ENCODE peak calls at places on chromosomes 3 and 15, in six cellular contexts. One of them, this sample, is unnamed.
A peak's percentile ranks its signal among the peaks of the same experiment; 100 is the strongest.

GRCh38 chr3:140056047-140056446 is 121.1 kb downstream of the CLSTN2 start:
- DNase-seq in HCT116: no peak
- DNase-seq in A549: no peak
- DNase-seq in endothelial cell of umbilical vein: no peak
- DNase-seq in transverse colon: no peak
- DNase-seq in fibroblast of lung: no peak
- DNase-seq in this sample: no peak

GRCh38 chr3:85725809-85726208 is 767.0 kb downstream of the CADM2 start:
- DNase-seq in HCT116: no peak
- DNase-seq in A549: no peak
- DNase-seq in endothelial cell of umbilical vein: no peak
- DNase-seq in transverse colon: no peak
- DNase-seq in fibroblast of lung: peak; percentile 11
- DNase-seq in this sample: no peak

GRCh38 chr3:186511245-186511644 is 32.9 kb downstream of the CRYGS start:
- DNase-seq in HCT116: no peak
- DNase-seq in A549: no peak
- DNase-seq in endothelial cell of umbilical vein: no peak
- DNase-seq in transverse colon: no peak
- DNase-seq in fibroblast of lung: no peak
- DNase-seq in this sample: no peak

GRCh38 chr3:8619548-8619947 is 25.1 kb downstream of the SSUH2 start:
- DNase-seq in HCT116: no peak
- DNase-seq in A549: no peak
- DNase-seq in endothelial cell of umbilical vein: no peak
- DNase-seq in transverse colon: no peak
- DNase-seq in fibroblast of lung: peak; percentile 90
- DNase-seq in this sample: peak; percentile 50

GRCh38 chr3:55203486-55204010 is 275.7 kb upstream of the LRTM1 start:
- DNase-seq in HCT116: no peak
- DNase-seq in A549: no peak
- DNase-seq in endothelial cell of umbilical vein: no peak
- DNase-seq in transverse colon: no peak
- DNase-seq in fibroblast of lung: peak; percentile 84
- DNase-seq in this sample: no peak

GRCh38 chr3:18987862-18988447 is 160.4 kb upstream of the KCNH8 start:
- DNase-seq in HCT116: no peak
- DNase-seq in A549: no peak
- DNase-seq in endothelial cell of umbilical vein: no peak
- DNase-seq in transverse colon: no peak
- DNase-seq in fibroblast of lung: no peak
- DNase-seq in this sample: no peak

GRCh38 chr3:194102436-194102835 is 33.5 kb upstream of the HES1 start:
- DNase-seq in HCT116: no peak
- DNase-seq in A549: no peak
- DNase-seq in endothelial cell of umbilical vein: no peak
- DNase-seq in transverse colon: no peak
- DNase-seq in fibroblast of lung: no peak
- DNase-seq in this sample: no peak

GRCh38 chr3:124174463-124174862 is 182.5 kb upstream of the ROPN1 start:
- DNase-seq in HCT116: no peak
- DNase-seq in A549: no peak
- DNase-seq in endothelial cell of umbilical vein: no peak
- DNase-seq in transverse colon: no peak
- DNase-seq in fibroblast of lung: no peak
- DNase-seq in this sample: peak; percentile 18

GRCh38 chr15:40314723-40315276 is 7.1 kb upstream of the PLCB2 start:
- DNase-seq in HCT116: no peak
- DNase-seq in A549: no peak
- DNase-seq in endothelial cell of umbilical vein: peak; percentile 72
- DNase-seq in transverse colon: no peak
- DNase-seq in fibroblast of lung: peak; percentile 47
- DNase-seq in this sample: no peak

GRCh38 chr3:14513566-14514322 is 26.4 kb downstream of the GRIP2 start:
- DNase-seq in HCT116: no peak
- DNase-seq in A549: no peak
- DNase-seq in endothelial cell of umbilical vein: no peak
- DNase-seq in transverse colon: no peak
- DNase-seq in fibroblast of lung: no peak
- DNase-seq in this sample: no peak

GRCh38 chr3:172749201-172749965 is 1.1 kb upstream of the ECT2 start:
- DNase-seq in HCT116: peak; percentile 90
- DNase-seq in A549: peak; percentile 98
- DNase-seq in endothelial cell of umbilical vein: peak; percentile 84
- DNase-seq in transverse colon: no peak
- DNase-seq in fibroblast of lung: peak; percentile 98
- DNase-seq in this sample: peak; percentile 38

GRCh38 chr3:50503504-50503903 is at the start of gene CACNA2D2:
- DNase-seq in HCT116: peak; percentile 15
- DNase-seq in A549: peak; percentile 25
- DNase-seq in endothelial cell of umbilical vein: no peak
- DNase-seq in transverse colon: peak; percentile 63
- DNase-seq in fibroblast of lung: peak; percentile 27
- DNase-seq in this sample: peak; percentile 80

GRCh38 chr3:190165253-190165652 is 44.6 kb upstream of the P3H2 start:
- DNase-seq in HCT116: no peak
- DNase-seq in A549: no peak
- DNase-seq in endothelial cell of umbilical vein: no peak
- DNase-seq in transverse colon: no peak
- DNase-seq in fibroblast of lung: no peak
- DNase-seq in this sample: no peak

GRCh38 chr3:176767385-176767784 is 429.9 kb downstream of the TBL1XR1 start:
- DNase-seq in HCT116: peak; percentile 55
- DNase-seq in A549: peak; percentile 53
- DNase-seq in endothelial cell of umbilical vein: no peak
- DNase-seq in transverse colon: no peak
- DNase-seq in fibroblast of lung: peak; percentile 99
- DNase-seq in this sample: no peak

GRCh38 chr3:97817965-97818364 is 3.8 kb upstream of the CRYBG3 start:
- DNase-seq in HCT116: no peak
- DNase-seq in A549: no peak
- DNase-seq in endothelial cell of umbilical vein: no peak
- DNase-seq in transverse colon: no peak
- DNase-seq in fibroblast of lung: no peak
- DNase-seq in this sample: no peak

GRCh38 chr3:127408022-127408683 is 120.3 kb upstream of the PRR20G start:
- DNase-seq in HCT116: no peak
- DNase-seq in A549: no peak
- DNase-seq in endothelial cell of umbilical vein: no peak
- DNase-seq in transverse colon: no peak
- DNase-seq in fibroblast of lung: no peak
- DNase-seq in this sample: no peak

GRCh38 chr15:68276668-68277067 is 877 bp upstream of the FEM1B start:
- DNase-seq in HCT116: no peak
- DNase-seq in A549: no peak
- DNase-seq in endothelial cell of umbilical vein: no peak
- DNase-seq in transverse colon: no peak
- DNase-seq in fibroblast of lung: no peak
- DNase-seq in this sample: no peak

GRCh38 chr15:68274184-68274848 is 3.2 kb upstream of the FEM1B start:
- DNase-seq in HCT116: no peak
- DNase-seq in A549: no peak
- DNase-seq in endothelial cell of umbilical vein: no peak
- DNase-seq in transverse colon: no peak
- DNase-seq in fibroblast of lung: no peak
- DNase-seq in this sample: peak; percentile 38

GRCh38 chr15:68277131-68277604 is 377 bp upstream of the FEM1B start:
- DNase-seq in HCT116: no peak
- DNase-seq in A549: no peak
- DNase-seq in endothelial cell of umbilical vein: no peak
- DNase-seq in transverse colon: peak; percentile 46
- DNase-seq in fibroblast of lung: peak; percentile 65
- DNase-seq in this sample: peak; percentile 70

GRCh38 chr15:68272797-68273271 is 4.7 kb upstream of the FEM1B start:
- DNase-seq in HCT116: no peak
- DNase-seq in A549: peak; percentile 70
- DNase-seq in endothelial cell of umbilical vein: peak; percentile 41
- DNase-seq in transverse colon: no peak
- DNase-seq in fibroblast of lung: peak; percentile 89
- DNase-seq in this sample: no peak

GRCh38 chr15:68275165-68275746 is 2.3 kb upstream of the FEM1B start:
- DNase-seq in HCT116: no peak
- DNase-seq in A549: peak; percentile 68
- DNase-seq in endothelial cell of umbilical vein: no peak
- DNase-seq in transverse colon: no peak
- DNase-seq in fibroblast of lung: no peak
- DNase-seq in this sample: peak; percentile 30
- H3K4me1 ChIP-seq in HCT116: peaks cover 40% of the 10 kb centered on the region
- H3K4me1 ChIP-seq in A549: peaks cover 66% of the 10 kb centered on the region
- H3K4me1 ChIP-seq in endothelial cell of umbilical vein: peaks cover 32% of the 10 kb centered on the region
- H3K4me1 ChIP-seq in transverse colon: peaks cover 27% of the 10 kb centered on the region
- H3K4me1 ChIP-seq in fibroblast of lung: peaks cover 30% of the 10 kb centered on the region
- H3K4me1 ChIP-seq in this sample: peaks cover 29% of the 10 kb centered on the region

DNA sequence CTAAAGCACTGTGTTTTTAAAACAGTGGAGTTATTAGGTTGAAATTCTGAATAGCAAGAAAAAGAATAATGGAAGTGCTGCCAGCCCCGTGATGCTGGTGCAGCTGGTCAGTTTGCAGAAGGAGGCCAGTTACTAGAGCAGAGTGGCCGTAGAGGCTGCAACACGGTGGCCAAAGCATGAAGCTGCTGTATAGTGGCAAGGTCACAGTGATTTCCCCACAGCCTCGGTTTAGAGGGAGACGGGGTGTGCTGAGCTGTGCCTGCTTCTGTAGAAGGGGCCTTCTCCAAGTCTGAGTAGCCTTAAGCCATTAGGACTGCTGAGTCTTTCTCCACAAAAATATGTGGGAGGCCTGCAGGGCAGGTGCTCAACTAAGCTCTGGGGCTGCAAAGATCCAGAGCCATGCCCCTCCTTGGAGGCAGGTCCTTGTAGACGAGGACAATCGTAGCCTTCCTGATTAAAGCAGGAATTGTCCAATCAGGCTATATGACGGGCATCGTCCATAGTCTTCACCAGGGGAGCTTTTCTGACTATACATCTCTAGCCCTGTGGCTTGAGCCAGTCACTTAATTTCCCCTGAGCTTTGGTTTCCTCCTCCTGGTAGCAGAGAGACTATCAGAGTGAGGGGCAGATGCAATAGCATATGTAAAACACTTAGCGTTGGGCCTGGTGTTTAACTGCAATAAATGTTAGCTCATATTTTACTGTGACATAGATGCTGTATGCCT is 151.6 kb downstream of the PGPEP1L start:
- DNase-seq in HCT116: no peak
- DNase-seq in A549: peak; percentile 63
- DNase-seq in endothelial cell of umbilical vein: no peak
- DNase-seq in transverse colon: no peak
- DNase-seq in fibroblast of lung: no peak
- DNase-seq in this sample: no peak
- H3K27ac ChIP-seq in HCT116: no peak overlapping the region
- H3K27ac ChIP-seq in A549: peak overlapping the region; percentile 95
- H3K27ac ChIP-seq in endothelial cell of umbilical vein: no peak overlapping the region
- H3K27ac ChIP-seq in transverse colon: peak overlapping the region; percentile 94
- H3K27ac ChIP-seq in fibroblast of lung: peak overlapping the region; percentile 47
- H3K27ac ChIP-seq in this sample: no peak overlapping the region

GRCh38 chr3:82033186-82033585 is 271.7 kb upstream of the GBE1 start:
- DNase-seq in HCT116: no peak
- DNase-seq in A549: no peak
- DNase-seq in endothelial cell of umbilical vein: no peak
- DNase-seq in transverse colon: no peak
- DNase-seq in fibroblast of lung: no peak
- DNase-seq in this sample: no peak

GRCh38 chr3:82030932-82031331 is 269.5 kb upstream of the GBE1 start:
- DNase-seq in HCT116: no peak
- DNase-seq in A549: no peak
- DNase-seq in endothelial cell of umbilical vein: no peak
- DNase-seq in transverse colon: no peak
- DNase-seq in fibroblast of lung: no peak
- DNase-seq in this sample: no peak

DNA sequence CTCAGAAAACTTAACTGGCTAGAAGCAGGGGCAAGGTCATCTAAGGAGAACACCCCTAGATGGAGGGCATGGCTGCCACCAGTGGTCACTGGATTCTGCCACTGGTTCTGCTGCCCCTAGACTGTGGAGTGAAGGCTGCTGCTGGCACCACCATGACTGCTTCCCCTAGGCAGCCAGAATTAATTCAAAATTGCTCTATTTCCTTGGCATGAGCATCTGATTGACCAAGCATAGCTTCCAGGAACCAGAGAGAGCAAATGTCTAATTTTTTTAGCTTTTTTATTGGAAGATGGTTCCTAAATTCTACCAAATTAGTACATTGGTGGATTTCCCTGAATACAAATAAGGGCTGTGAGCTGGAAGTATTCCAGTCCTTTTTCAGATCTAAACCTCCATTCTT is 270.1 kb upstream of the GBE1 start:
- DNase-seq in HCT116: no peak
- DNase-seq in A549: no peak
- DNase-seq in endothelial cell of umbilical vein: no peak
- DNase-seq in transverse colon: no peak
- DNase-seq in fibroblast of lung: no peak
- DNase-seq in this sample: no peak
- H3K4me3 ChIP-seq in HCT116: no peak overlapping the region
- H3K4me3 ChIP-seq in A549: no peak overlapping the region
- H3K4me3 ChIP-seq in endothelial cell of umbilical vein: no peak overlapping the region
- H3K4me3 ChIP-seq in transverse colon: no peak overlapping the region
- H3K4me3 ChIP-seq in fibroblast of lung: no peak overlapping the region
- H3K4me3 ChIP-seq in this sample: no peak overlapping the region

GRCh38 chr3:107997666-107998065 is 93.2 kb downstream of the CD47 start:
- DNase-seq in HCT116: no peak
- DNase-seq in A549: no peak
- DNase-seq in endothelial cell of umbilical vein: no peak
- DNase-seq in transverse colon: no peak
- DNase-seq in fibroblast of lung: peak; percentile 54
- DNase-seq in this sample: no peak

GRCh38 chr3:107994954-107995715 is 95.7 kb downstream of the CD47 start:
- DNase-seq in HCT116: no peak
- DNase-seq in A549: no peak
- DNase-seq in endothelial cell of umbilical vein: no peak
- DNase-seq in transverse colon: no peak
- DNase-seq in fibroblast of lung: no peak
- DNase-seq in this sample: no peak

GRCh38 chr3:107994181-107994580 is 96.7 kb downstream of the CD47 start:
- DNase-seq in HCT116: no peak
- DNase-seq in A549: no peak
- DNase-seq in endothelial cell of umbilical vein: no peak
- DNase-seq in transverse colon: no peak
- DNase-seq in fibroblast of lung: no peak
- DNase-seq in this sample: no peak

GRCh38 chr3:108001457-108001856 is 89.4 kb downstream of the CD47 start:
- DNase-seq in HCT116: no peak
- DNase-seq in A549: peak; percentile 5
- DNase-seq in endothelial cell of umbilical vein: no peak
- DNase-seq in transverse colon: peak; percentile 67
- DNase-seq in fibroblast of lung: no peak
- DNase-seq in this sample: peak; percentile 80

DNA sequence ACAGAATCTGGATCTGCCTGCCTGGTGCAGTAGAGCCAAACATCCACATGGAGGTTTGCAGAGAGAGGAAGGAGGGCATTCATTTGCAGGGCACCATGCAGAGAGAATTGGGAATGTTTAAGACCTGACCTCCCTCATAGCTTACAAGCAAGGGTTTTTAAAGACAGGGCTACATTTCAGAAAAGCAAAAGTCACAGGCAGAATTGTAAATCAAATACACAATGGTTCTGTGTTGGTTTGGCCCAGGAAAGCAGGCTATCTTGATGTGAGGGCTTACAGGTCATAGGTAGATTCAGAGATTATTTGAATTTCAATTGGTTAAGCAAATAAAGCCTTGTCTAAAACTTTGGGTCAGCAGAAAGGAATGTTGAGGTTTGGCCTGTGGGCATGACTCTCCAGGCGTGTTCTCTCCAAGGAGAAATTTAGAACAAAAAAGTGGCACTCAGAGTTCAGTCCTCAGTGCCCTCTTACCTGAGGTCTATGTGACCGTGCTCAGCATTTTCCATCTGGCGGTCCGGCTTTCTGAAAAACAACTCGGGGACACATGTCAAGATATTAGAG is 91.5 kb downstream of the CD47 start:
- DNase-seq in HCT116: no peak
- DNase-seq in A549: peak; percentile 26
- DNase-seq in endothelial cell of umbilical vein: no peak
- DNase-seq in transverse colon: no peak
- DNase-seq in fibroblast of lung: peak; percentile 59
- DNase-seq in this sample: no peak
- H3K4me1 ChIP-seq in HCT116: no peaks in the 10 kb centered on the region
- H3K4me1 ChIP-seq in A549: peaks cover 17% of the 10 kb centered on the region
- H3K4me1 ChIP-seq in endothelial cell of umbilical vein: no peaks in the 10 kb centered on the region
- H3K4me1 ChIP-seq in transverse colon: peaks cover 14% of the 10 kb centered on the region
- H3K4me1 ChIP-seq in fibroblast of lung: no peaks in the 10 kb centered on the region
- H3K4me1 ChIP-seq in this sample: peaks cover under 1% of the 10 kb centered on the region

This sample was measured in hepatocyte.